ENCODE peak calls at places on chromosomes 7 and 10, in seven cellular contexts. U is hepatocyte; D is ascending aorta; R is colonic mucosa; P is K562; Z is CD8-positive, alpha-beta memory T cell; C is Caco-2. K is an unnamed sample. For H3K36me3 and H3K4me1, the result is how much of the 10 kb centered on the place peaks cover.

GRCh38 chr10:59675812-59676211 is 33.8 kb downstream of the SLC16A9 start:
- DNase-seq in P (no peak), D (no peak), U (no peak), C (peak), Z (no peak), R (peak), K (no peak)

GRCh38 chr7:4958477-4959301 is at the start of gene MMD2:
- DNase-seq in P (no peak), D (no peak), R (no peak), U (no peak), Z (no peak), C (no peak), K (no peak)

GRCh38 chr7:42345478-42346299 is 108.7 kb upstream of the GLI3 start:
- DNase-seq in P (no peak), R (no peak), C (no peak), D (no peak), Z (no peak), U (no peak), K (no peak)

GRCh38 chr10:110617455-110618162 is 26.5 kb upstream of the RBM20 start:
- DNase-seq in D (no peak), P (no peak), C (no peak), Z (no peak), U (no peak), R (no peak), K (no peak)

GRCh38 chr7:129434846-129435318 is 650 bp downstream of the STRIP2 start:
- DNase-seq in C (peak), P (peak), R (no peak), U (peak), Z (peak), D (no peak), K (no peak)

GRCh38 chr10:77192402-77192801 is 445.2 kb downstream of the KCNMA1 start:
- DNase-seq in Z (no peak), U (no peak), D (no peak), C (no peak), R (no peak), P (no peak), K (no peak)

GRCh38 chr7:132656846-132657776 is 80.8 kb upstream of the PLXNA4 start:
- DNase-seq in C (peak), D (no peak), R (no peak), U (no peak), P (peak), Z (no peak), K (no peak)

GRCh38 chr7:34083440-34083839 is 178.1 kb downstream of the BMPER start:
- DNase-seq in C (no peak), R (no peak), D (no peak), P (no peak), U (no peak), Z (no peak), K (no peak)

GRCh38 chr7:157560258-157560654 is 223.5 kb downstream of the DNAJB6 start:
- DNase-seq in Z (no peak), D (no peak), R (no peak), U (no peak), C (no peak), P (no peak), K (no peak)

GRCh38 chr10:24894309-24894708 is 58.1 kb downstream of the PRTFDC1 start:
- DNase-seq in D (no peak), Z (no peak), R (no peak), U (no peak), P (no peak), C (no peak), K (no peak)

GRCh38 chr7:17770710-17771375 is 169.5 kb downstream of the SNX13 start:
- DNase-seq in D (no peak), R (no peak), Z (no peak), P (no peak), C (no peak), U (no peak), K (no peak)

GRCh38 chr10:1151071-1152033 is 95.2 kb downstream of the WDR37 start:
- DNase-seq in C (no peak), D (no peak), Z (no peak), U (no peak), R (peak), P (no peak), K (no peak)

GRCh38 chr10:44063686-44064085 is 321.2 kb downstream of the CXCL12 start:
- DNase-seq in Z (no peak), U (no peak), P (no peak), D (no peak), C (no peak), R (no peak), K (no peak)

GRCh38 chr7:41582116-41582515 is 120.8 kb downstream of the INHBA start:
- DNase-seq in Z (no peak), D (no peak), P (no peak), R (no peak), U (no peak), C (no peak), K (no peak)

GRCh38 chr10:1661861-1662260 is 75.5 kb downstream of the ADARB2 start:
- DNase-seq in Z (no peak), R (no peak), D (no peak), P (no peak), U (no peak), C (no peak), K (no peak)

GRCh38 chr7:146096994-146097393 is 19.6 kb upstream of the CNTNAP2 start:
- DNase-seq in C (no peak), P (no peak), R (no peak), Z (no peak), U (no peak), D (no peak), K (no peak)

GRCh38 chr10:110992011-110992800 is 72.8 kb downstream of the SHOC2 start:
- DNase-seq in R (no peak), Z (no peak), D (no peak), P (no peak), C (no peak), U (no peak), K (no peak)

DNA sequence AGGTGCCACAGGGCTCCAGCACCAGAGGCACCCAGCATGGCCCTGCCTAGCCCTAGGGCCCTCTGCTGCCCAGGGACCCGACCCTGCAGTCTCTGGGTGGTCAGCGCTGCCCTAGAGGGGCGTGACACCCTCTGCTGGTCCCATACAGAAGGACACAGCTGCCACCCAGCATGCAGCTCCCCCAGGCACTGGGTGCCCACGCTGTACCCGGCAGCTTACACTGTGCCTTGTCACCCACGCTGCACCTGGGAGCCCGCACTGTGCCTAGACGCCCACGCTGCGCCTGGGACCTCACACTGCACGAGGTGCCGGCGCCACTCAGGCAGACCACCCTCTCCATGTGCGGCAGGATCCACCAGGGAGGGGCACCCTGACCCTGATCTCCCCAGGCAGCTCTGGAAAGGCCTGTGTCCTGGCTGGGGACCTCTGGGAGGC is 55.2 kb downstream of the PWWP2B start:
- DNase-seq in C (peak), Z (peak), D (no peak), R (no peak), U (no peak), P (no peak), K (no peak)
- H3K4me3 ChIP-seq in C (no peak), Z (peak), D (no peak), R (no peak), U (no peak), P (no peak), K (no peak)

DNA sequence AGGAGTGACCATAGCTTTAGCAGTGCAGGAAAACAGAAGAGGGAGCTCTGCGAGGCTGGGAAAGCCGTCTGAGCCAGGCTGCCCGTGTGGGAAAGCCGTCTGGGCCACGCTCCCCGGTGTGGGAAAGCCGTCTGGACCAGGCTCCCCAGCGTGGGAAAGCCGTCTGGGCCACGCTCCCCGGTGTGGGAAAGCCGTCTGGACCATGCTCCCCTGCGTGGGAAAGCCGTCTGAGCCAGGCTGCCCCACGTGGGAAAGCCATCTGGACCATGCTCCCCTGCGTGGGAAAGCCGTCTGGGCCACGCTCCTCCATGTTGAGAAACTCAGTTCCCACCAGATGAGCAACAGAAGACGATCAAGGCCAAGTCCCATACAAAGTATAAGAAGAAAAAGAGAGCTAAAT is 101.8 kb downstream of the GALNT11 start:
- DNase-seq in R (no peak), Z (no peak), U (no peak), D (no peak), C (no peak), P (no peak), K (no peak)
- H3K36me3 ChIP-seq in R (under half), Z (under half), U (under half), D (half or more), C (under half), P (half or more), K (under half)

GRCh38 chr10:111999205-111999914 is 184.2 kb downstream of the GPAM start:
- DNase-seq in P (no peak), R (no peak), Z (no peak), U (no peak), C (no peak), D (no peak), K (no peak)

GRCh38 chr10:111999915-112000302 is 183.7 kb downstream of the GPAM start:
- DNase-seq in C (no peak), D (no peak), U (no peak), R (no peak), P (no peak), Z (no peak), K (no peak)

GRCh38 chr10:112000466-112000865 is 183.1 kb downstream of the GPAM start:
- DNase-seq in U (peak), P (no peak), C (no peak), D (no peak), Z (no peak), R (no peak), K (no peak)

GRCh38 chr10:112004075-112004474 is 179.5 kb downstream of the GPAM start:
- DNase-seq in U (no peak), C (no peak), P (no peak), D (no peak), R (no peak), Z (no peak), K (no peak)

GRCh38 chr10:112002191-112002590 is 181.4 kb downstream of the GPAM start:
- DNase-seq in C (no peak), P (no peak), Z (no peak), U (no peak), D (no peak), R (no peak), K (no peak)
- H3K4me1 ChIP-seq in C (under half), P (under half), Z (under half), U (under half), D (under half), R (under half), K (under half)

GRCh38 chr10:21313691-21314090 is 211.8 kb downstream of the SKIDA1 start:
- DNase-seq in C (no peak), D (no peak), Z (no peak), P (no peak), R (no peak), U (no peak), K (no peak)

GRCh38 chr10:21315321-21316220 is 209.9 kb downstream of the SKIDA1 start:
- DNase-seq in U (peak), D (no peak), C (peak), Z (no peak), R (peak), P (no peak), K (no peak)

GRCh38 chr10:21317902-21318301 is 207.6 kb downstream of the SKIDA1 start:
- DNase-seq in U (no peak), C (no peak), Z (no peak), D (no peak), P (no peak), R (no peak), K (no peak)

GRCh38 chr10:21314234-21314633 is 211.2 kb downstream of the SKIDA1 start:
- DNase-seq in R (no peak), P (no peak), C (peak), Z (no peak), D (no peak), U (no peak), K (no peak)

GRCh38 chr10:21314906-21315305 is 210.6 kb downstream of the SKIDA1 start:
- DNase-seq in Z (no peak), D (no peak), R (no peak), U (no peak), C (no peak), P (no peak), K (no peak)
- H3K4me3 ChIP-seq in Z (no peak), D (no peak), R (no peak), U (no peak), C (no peak), P (no peak), K (no peak)

DNA sequence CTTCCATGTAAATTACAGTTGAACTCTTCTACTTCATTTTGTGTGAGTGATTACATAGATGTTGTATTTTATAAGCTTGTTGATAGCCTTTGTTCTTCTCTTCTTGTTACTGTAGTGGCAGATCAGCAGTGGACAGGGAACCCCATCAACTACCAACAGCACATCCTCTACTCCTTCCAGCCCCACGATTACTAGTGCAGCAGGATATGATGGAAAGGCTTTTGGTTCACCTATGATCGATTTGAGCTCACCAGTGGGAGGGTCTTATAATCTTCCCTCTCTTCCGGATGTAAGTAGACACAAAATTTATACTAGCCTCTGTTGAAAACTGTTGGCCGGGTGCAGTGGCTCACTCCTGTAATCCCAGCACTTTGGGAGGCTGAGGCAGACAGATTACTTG is 110.7 kb downstream of the TRIM24 start:
- DNase-seq in D (no peak), R (no peak), C (no peak), Z (no peak), P (no peak), U (no peak), K (no peak)
- H3K36me3 ChIP-seq in D (half or more), R (under half), C (under half), Z (under half), P (half or more), U (under half), K (under half)

GRCh38 chr10:4683137-4683536 is 142.9 kb upstream of the AKR1E2 start:
- DNase-seq in U (no peak), R (no peak), P (no peak), C (no peak), Z (no peak), D (no peak), K (no peak)
- H3K4me1 ChIP-seq in U (under half), R (under half), P (under half), C (under half), Z (under half), D (under half), K (under half)

GRCh38 chr7:86908948-86909347 is 150.5 kb downstream of the ELAPOR2 start:
- DNase-seq in U (peak), P (no peak), Z (no peak), R (no peak), D (no peak), C (peak), K (no peak)
- H3K4me3 ChIP-seq in U (no peak), P (no peak), Z (no peak), R (no peak), D (no peak), C (no peak), K (no peak)

K was measured in effector memory CD4-positive, alpha-beta T cell.